ENCODE peak calls at places on chromosomes 7 and 10, in six cellular contexts. Q is Peyer's patch, O is H7, C is DMS153, A is mesothelial cell of epicardium, F is tibial nerve. W is an unnamed sample.

GRCh38 chr10:43198682-43199005 is 60.4 kb downstream of the CSGALNACT2 start:
- DNase-seq in Q (no peak), O (peak; percentile 19), C (no peak), A (peak; percentile 29), F (no peak), W (no peak)

GRCh38 chr7:157561816-157562410 is 225.1 kb downstream of the DNAJB6 start:
- DNase-seq in Q (no peak), O (no peak), C (no peak), A (no peak), F (no peak), W (no peak)

GRCh38 chr10:3542185-3542611 is 242.8 kb downstream of the KLF6 start:
- DNase-seq in Q (no peak), O (no peak), C (no peak), A (no peak), F (no peak), W (no peak)

GRCh38 chr10:130686680-130687300 is 550.6 kb downstream of the GLRX3 start:
- DNase-seq in Q (no peak), O (peak; percentile 77), C (peak; percentile 11), A (no peak), F (no peak), W (no peak)

GRCh38 chr7:20407585-20408466 is 77.1 kb downstream of the ITGB8 start:
- DNase-seq in Q (no peak), O (no peak), C (peak; percentile 93), A (no peak), F (peak; percentile 25), W (no peak)

GRCh38 chr7:87058739-87059524 is 522 bp downstream of the ELAPOR2 start:
- DNase-seq in Q (peak; percentile 30), O (peak; percentile 79), C (no peak), A (no peak), F (no peak), W (peak; percentile 1)

GRCh38 chr7:34133356-34133982 is 228.1 kb downstream of the BMPER start:
- DNase-seq in Q (no peak), O (no peak), C (no peak), A (no peak), F (no peak), W (no peak)

GRCh38 chr7:19713676-19714075 is 4.8 kb upstream of the POLR1F start:
- DNase-seq in Q (peak; percentile 27), O (no peak), C (peak; percentile 49), A (peak; percentile 54), F (no peak), W (peak; percentile 24)

GRCh38 chr7:141568227-141568626 is 17.0 kb downstream of the AGK start:
- DNase-seq in Q (no peak), O (no peak), C (no peak), A (no peak), F (no peak), W (no peak)

W was measured in naive thymus-derived CD8-positive, alpha-beta T cell.